ENCODE peak calls at places on chromosomes 1 and 21, in seven cellular contexts. A is GM04504, W is HFFc6, O is ovary, H is frontal cortex, T is mucosa of descending colon, S is amniotic epithelial cell. F is an unnamed sample.

GRCh38 chr1:10380594-10381275 is 18.1 kb upstream of the PGD start:
- DNase-seq in O (peak; percentile 44), H (no peak), W (peak; percentile 93), S (peak; percentile 86), A (peak; percentile 57), T (no peak), F (peak; percentile 86)

GRCh38 chr1:43441894-43442632 is 11.7 kb downstream of the HYI start:
- DNase-seq in A (no peak), S (no peak), W (no peak), O (no peak), H (no peak), T (no peak), F (no peak)

GRCh38 chr1:5959667-5960230 is 32.5 kb downstream of the NPHP4 start:
- DNase-seq in A (no peak), W (no peak), S (no peak), T (no peak), H (no peak), O (no peak), F (no peak)

GRCh38 chr1:38360807-38361206 is 314.2 kb upstream of the POU3F1 start:
- DNase-seq in T (no peak), H (no peak), W (no peak), O (no peak), S (no peak), A (no peak), F (no peak)

GRCh38 chr1:172451002-172451443 is 7.2 kb upstream of the PIGC start:
- DNase-seq in A (no peak), O (no peak), W (peak; percentile 36), H (no peak), S (peak; percentile 75), T (no peak), F (no peak)

GRCh38 chr1:211638723-211639122 is 36.7 kb downstream of the NEK2 start:
- DNase-seq in H (no peak), T (no peak), S (no peak), W (no peak), A (no peak), O (no peak), F (no peak)

GRCh38 chr1:22038036-22038435 is 14.5 kb upstream of the CDC42 start:
- DNase-seq in T (no peak), S (no peak), O (no peak), W (no peak), H (peak; percentile 27), A (no peak), F (peak; percentile 23)

GRCh38 chr21:27590271-27590670 is 623.4 kb upstream of the ADAMTS5 start:
- DNase-seq in A (peak; percentile 80), O (no peak), W (no peak), S (no peak), T (no peak), H (no peak), F (peak; percentile 77)

GRCh38 chr1:200442023-200442422 is 32.2 kb upstream of the ZNF281 start:
- DNase-seq in H (no peak), A (no peak), O (no peak), T (no peak), W (no peak), S (no peak), F (no peak)

GRCh38 chr1:22489278-22489677 is 37.6 kb downstream of the ZBTB40 start:
- DNase-seq in H (no peak), T (no peak), A (no peak), O (no peak), W (no peak), S (no peak), F (no peak)

GRCh38 chr1:230790026-230790425 is 42.8 kb downstream of the CAPN9 start:
- DNase-seq in S (no peak), W (no peak), O (no peak), A (no peak), T (no peak), H (no peak), F (peak; percentile 3)

GRCh38 chr21:45333583-45334121 is 46.0 kb upstream of the POFUT2 start:
- DNase-seq in T (no peak), W (no peak), O (peak; percentile 23), A (no peak), S (peak; percentile 25), H (no peak), F (no peak)

GRCh38 chr1:22602060-22602740 is 34.2 kb upstream of the C1QA start:
- DNase-seq in S (no peak), H (no peak), O (no peak), A (no peak), T (no peak), W (no peak), F (no peak)

F was measured in AG20443.